ENCODE peak calls at places on chromosomes 13 and 19, in five cellular contexts. One of them, this sample, is unnamed.

GRCh38 chr19:58217069-58217481 is 11.6 kb upstream of the ZNF544 start:
- DNase-seq in left ventricle myocardium inferior: no peak
- DNase-seq in fibroblast of pulmonary artery: no peak
- DNase-seq in aorta: no peak
- DNase-seq in M059J: no peak
- DNase-seq in this sample: no peak

GRCh38 chr13:112714772-112715569 is 25.1 kb downstream of the ATP11A start:
- DNase-seq in aorta: no peak
- DNase-seq in M059J: no peak
- DNase-seq in fibroblast of pulmonary artery: peak; percentile 25
- DNase-seq in left ventricle myocardium inferior: no peak
- DNase-seq in this sample: no peak

GRCh38 chr13:99370476-99371272 is 63.5 kb upstream of the GPR183 start:
- DNase-seq in left ventricle myocardium inferior: no peak
- DNase-seq in fibroblast of pulmonary artery: no peak
- DNase-seq in M059J: no peak
- DNase-seq in aorta: no peak
- DNase-seq in this sample: no peak

GRCh38 chr19:4051175-4052101 is 15.3 kb downstream of the ZBTB7A start:
- DNase-seq in fibroblast of pulmonary artery: no peak
- DNase-seq in M059J: peak; percentile 57
- DNase-seq in left ventricle myocardium inferior: no peak
- DNase-seq in aorta: peak; percentile 56
- DNase-seq in this sample: no peak

GRCh38 chr13:50400930-50401553 is 385.8 kb downstream of the KCNRG start:
- DNase-seq in M059J: peak; percentile 81
- DNase-seq in aorta: no peak
- DNase-seq in fibroblast of pulmonary artery: peak; percentile 84
- DNase-seq in left ventricle myocardium inferior: no peak
- DNase-seq in this sample: no peak

GRCh38 chr19:48806818-48807589 is 3.8 kb downstream of the BCAT2 start:
- DNase-seq in aorta: no peak
- DNase-seq in fibroblast of pulmonary artery: peak; percentile 63
- DNase-seq in left ventricle myocardium inferior: no peak
- DNase-seq in M059J: no peak
- DNase-seq in this sample: no peak

GRCh38 chr13:24038846-24039330 is 121.6 kb upstream of the SPATA13 start:
- DNase-seq in M059J: peak; percentile 76
- DNase-seq in fibroblast of pulmonary artery: no peak
- DNase-seq in left ventricle myocardium inferior: no peak
- DNase-seq in aorta: no peak
- DNase-seq in this sample: no peak

GRCh38 chr13:113324336-113324882 is 27.4 kb downstream of the LAMP1 start:
- DNase-seq in M059J: no peak
- DNase-seq in fibroblast of pulmonary artery: no peak
- DNase-seq in aorta: peak; percentile 26
- DNase-seq in left ventricle myocardium inferior: no peak
- DNase-seq in this sample: no peak

GRCh38 chr19:48630289-48631036 is 6.7 kb downstream of the DBP start:
- DNase-seq in M059J: no peak
- DNase-seq in fibroblast of pulmonary artery: peak; percentile 80
- DNase-seq in aorta: peak; percentile 91
- DNase-seq in left ventricle myocardium inferior: peak; percentile 86
- DNase-seq in this sample: no peak

GRCh38 chr13:30153871-30154426 is 153.4 kb downstream of the KATNAL1 start:
- DNase-seq in left ventricle myocardium inferior: no peak
- DNase-seq in aorta: no peak
- DNase-seq in fibroblast of pulmonary artery: peak; percentile 26
- DNase-seq in M059J: no peak
- DNase-seq in this sample: no peak

GRCh38 chr13:95275322-95276118 is 25.7 kb downstream of the ABCC4 start:
- DNase-seq in fibroblast of pulmonary artery: peak; percentile 44
- DNase-seq in M059J: peak; percentile 20
- DNase-seq in left ventricle myocardium inferior: no peak
- DNase-seq in aorta: no peak
- DNase-seq in this sample: no peak

GRCh38 chr13:93635687-93636086 is 409.1 kb downstream of the GPC6 start:
- DNase-seq in aorta: no peak
- DNase-seq in fibroblast of pulmonary artery: peak; percentile 41
- DNase-seq in M059J: peak; percentile 5
- DNase-seq in left ventricle myocardium inferior: no peak
- DNase-seq in this sample: no peak

GRCh38 chr13:110879482-110879881 is 35.4 kb downstream of the ANKRD10 start:
- DNase-seq in M059J: no peak
- DNase-seq in aorta: no peak
- DNase-seq in left ventricle myocardium inferior: no peak
- DNase-seq in fibroblast of pulmonary artery: no peak
- DNase-seq in this sample: no peak

GRCh38 chr19:5003781-5004180 is 34.9 kb downstream of the KDM4B start:
- DNase-seq in left ventricle myocardium inferior: no peak
- DNase-seq in fibroblast of pulmonary artery: no peak
- DNase-seq in aorta: no peak
- DNase-seq in M059J: no peak
- DNase-seq in this sample: no peak

GRCh38 chr13:41018583-41018909 is 570 bp downstream of the ELF1 start:
- DNase-seq in M059J: no peak
- DNase-seq in fibroblast of pulmonary artery: no peak
- DNase-seq in left ventricle myocardium inferior: no peak
- DNase-seq in aorta: no peak
- DNase-seq in this sample: no peak

GRCh38 chr19:35069706-35070105 is 28.2 kb downstream of the HPN start:
- DNase-seq in M059J: no peak
- DNase-seq in aorta: no peak
- DNase-seq in fibroblast of pulmonary artery: no peak
- DNase-seq in left ventricle myocardium inferior: no peak
- DNase-seq in this sample: no peak

GRCh38 chr19:24127601-24128000 is 40.6 kb downstream of the ZNF254 start:
- DNase-seq in left ventricle myocardium inferior: no peak
- DNase-seq in M059J: no peak
- DNase-seq in fibroblast of pulmonary artery: no peak
- DNase-seq in aorta: no peak
- DNase-seq in this sample: no peak

GRCh38 chr19:5292453-5292842 is 48.2 kb downstream of the PTPRS start:
- DNase-seq in left ventricle myocardium inferior: no peak
- DNase-seq in fibroblast of pulmonary artery: no peak
- DNase-seq in aorta: no peak
- DNase-seq in M059J: no peak
- DNase-seq in this sample: no peak

GRCh38 chr19:18049390-18049789 is 37.3 kb downstream of the IL12RB1 start:
- DNase-seq in fibroblast of pulmonary artery: peak; percentile 59
- DNase-seq in M059J: peak; percentile 80
- DNase-seq in aorta: peak; percentile 99
- DNase-seq in left ventricle myocardium inferior: peak; percentile 96
- DNase-seq in this sample: no peak

GRCh38 chr13:26679945-26680516 is 80.6 kb downstream of the GPR12 start:
- DNase-seq in left ventricle myocardium inferior: no peak
- DNase-seq in aorta: no peak
- DNase-seq in fibroblast of pulmonary artery: no peak
- DNase-seq in M059J: no peak
- DNase-seq in this sample: no peak

GRCh38 chr13:70708744-70709143 is 600.5 kb upstream of the KLHL1 start:
- DNase-seq in M059J: no peak
- DNase-seq in fibroblast of pulmonary artery: peak; percentile 6
- DNase-seq in aorta: no peak
- DNase-seq in left ventricle myocardium inferior: no peak
- DNase-seq in this sample: no peak

GRCh38 chr19:13100031-13100588 is 2.5 kb downstream of the LYL1 start:
- DNase-seq in M059J: no peak
- DNase-seq in aorta: no peak
- DNase-seq in left ventricle myocardium inferior: no peak
- DNase-seq in fibroblast of pulmonary artery: no peak
- DNase-seq in this sample: no peak

GRCh38 chr13:27022571-27023311 is 148.9 kb downstream of the USP12 start:
- DNase-seq in fibroblast of pulmonary artery: no peak
- DNase-seq in M059J: peak; percentile 95
- DNase-seq in left ventricle myocardium inferior: no peak
- DNase-seq in aorta: no peak
- DNase-seq in this sample: no peak

GRCh38 chr13:27161980-27162379 is 9.6 kb downstream of the USP12 start:
- DNase-seq in left ventricle myocardium inferior: no peak
- DNase-seq in aorta: no peak
- DNase-seq in fibroblast of pulmonary artery: no peak
- DNase-seq in M059J: no peak
- DNase-seq in this sample: no peak

GRCh38 chr19:56837004-56837403 is 3.5 kb downstream of the PEG3 start:
- DNase-seq in aorta: no peak
- DNase-seq in M059J: peak; percentile 29
- DNase-seq in fibroblast of pulmonary artery: no peak
- DNase-seq in left ventricle myocardium inferior: no peak
- DNase-seq in this sample: no peak

GRCh38 chr19:12757544-12758274 is 6.1 kb downstream of the BEST2 start:
- DNase-seq in M059J: peak; percentile 58
- DNase-seq in aorta: peak; percentile 83
- DNase-seq in fibroblast of pulmonary artery: peak; percentile 78
- DNase-seq in left ventricle myocardium inferior: peak; percentile 61
- DNase-seq in this sample: peak; percentile 40

GRCh38 chr13:32381539-32381938 is 46.4 kb downstream of the N4BP2L1 start:
- DNase-seq in M059J: peak; percentile 9
- DNase-seq in fibroblast of pulmonary artery: peak; percentile 63
- DNase-seq in left ventricle myocardium inferior: no peak
- DNase-seq in aorta: no peak
- DNase-seq in this sample: no peak

GRCh38 chr19:5046339-5047039 is 77.6 kb downstream of the KDM4B start:
- DNase-seq in left ventricle myocardium inferior: no peak
- DNase-seq in fibroblast of pulmonary artery: no peak
- DNase-seq in M059J: peak; percentile 85
- DNase-seq in aorta: no peak
- DNase-seq in this sample: no peak

GRCh38 chr13:65911546-65912193 is 1318.5 kb downstream of the PCDH9 start:
- DNase-seq in aorta: no peak
- DNase-seq in M059J: no peak
- DNase-seq in left ventricle myocardium inferior: no peak
- DNase-seq in fibroblast of pulmonary artery: peak; percentile 53
- DNase-seq in this sample: no peak

GRCh38 chr19:5782945-5783919 is 1.3 kb downstream of the PRR22 start:
- DNase-seq in left ventricle myocardium inferior: no peak
- DNase-seq in M059J: no peak
- DNase-seq in aorta: no peak
- DNase-seq in fibroblast of pulmonary artery: no peak
- DNase-seq in this sample: no peak

GRCh38 chr13:33286143-33286542 is 588 bp upstream of the STARD13 start:
- DNase-seq in fibroblast of pulmonary artery: peak; percentile 42
- DNase-seq in aorta: no peak
- DNase-seq in M059J: no peak
- DNase-seq in left ventricle myocardium inferior: no peak
- DNase-seq in this sample: peak; percentile 6

GRCh38 chr19:611506-611869 is 21.8 kb downstream of the HCN2 start:
- DNase-seq in fibroblast of pulmonary artery: peak; percentile 63
- DNase-seq in left ventricle myocardium inferior: no peak
- DNase-seq in M059J: peak; percentile 100
- DNase-seq in aorta: no peak
- DNase-seq in this sample: no peak

GRCh38 chr19:34336781-34337271 is 28.2 kb upstream of the GPI start:
- DNase-seq in aorta: no peak
- DNase-seq in fibroblast of pulmonary artery: peak; percentile 62
- DNase-seq in M059J: peak; percentile 42
- DNase-seq in left ventricle myocardium inferior: no peak
- DNase-seq in this sample: peak; percentile 45

GRCh38 chr13:112679932-112680677 is 9.7 kb upstream of the ATP11A start:
- DNase-seq in left ventricle myocardium inferior: no peak
- DNase-seq in fibroblast of pulmonary artery: no peak
- DNase-seq in aorta: no peak
- DNase-seq in M059J: no peak
- DNase-seq in this sample: no peak

GRCh38 chr19:7993560-7993959 is 11.9 kb downstream of the ELAVL1 start:
- DNase-seq in aorta: no peak
- DNase-seq in fibroblast of pulmonary artery: no peak
- DNase-seq in M059J: no peak
- DNase-seq in left ventricle myocardium inferior: no peak
- DNase-seq in this sample: no peak

GRCh38 chr19:55441692-55442321 is 1.3 kb downstream of the SHISA7 start:
- DNase-seq in aorta: no peak
- DNase-seq in fibroblast of pulmonary artery: no peak
- DNase-seq in left ventricle myocardium inferior: no peak
- DNase-seq in M059J: no peak
- DNase-seq in this sample: no peak

GRCh38 chr19:8585894-8586750 is 8.9 kb upstream of the MYO1F start:
- DNase-seq in aorta: no peak
- DNase-seq in fibroblast of pulmonary artery: peak; percentile 47
- DNase-seq in left ventricle myocardium inferior: peak; percentile 42
- DNase-seq in M059J: no peak
- DNase-seq in this sample: peak; percentile 49

GRCh38 chr19:35727956-35728706 is 10.3 kb downstream of the KMT2B start:
- DNase-seq in M059J: no peak
- DNase-seq in aorta: no peak
- DNase-seq in left ventricle myocardium inferior: no peak
- DNase-seq in fibroblast of pulmonary artery: no peak
- DNase-seq in this sample: no peak